ENCODE peak calls at places on chromosomes 7 and 10, in nine cellular contexts. Q is HCT116, A is OCI-LY7, E is PC-3, I is GM23248, P is SK-N-SH, F is hepatocyte, Y is MM.1S, B is GM23338. H is an unnamed sample. For H3K4me1, the result is how much of the 10 kb centered on the place peaks cover.

GRCh38 chr7:119572132-119572531 is 700.8 kb upstream of the KCND2 start:
- DNase-seq in F (no peak), A (no peak), P (no peak), Q (no peak), Y (no peak), I (peak), B (no peak), E (no peak), H (no peak)

GRCh38 chr7:19491821-19492452 is 216.9 kb downstream of the POLR1F start:
- DNase-seq in Q (peak), A (peak), P (peak), F (peak), I (peak), B (peak), Y (peak), E (peak), H (peak)

GRCh38 chr10:100183482-100183881 is 2.3 kb downstream of the ERLIN1 start:
- DNase-seq in F (peak), E (peak), I (peak), B (no peak), P (no peak), Y (no peak), A (peak), Q (no peak), H (no peak)

GRCh38 chr10:69769395-69769989 is 32.2 kb upstream of the COL13A1 start:
- DNase-seq in E (peak), Y (no peak), A (no peak), Q (peak), B (peak), F (peak), I (peak), P (no peak), H (peak)

GRCh38 chr10:106917452-106918055 is 247.0 kb downstream of the SORCS1 start:
- DNase-seq in B (no peak), E (no peak), P (no peak), Q (no peak), Y (no peak), F (no peak), I (no peak), A (no peak), H (no peak)

GRCh38 chr10:19683965-19684364 is 132.3 kb upstream of the PLXDC2 start:
- DNase-seq in Q (no peak), P (no peak), F (no peak), B (peak), A (no peak), Y (no peak), I (peak), E (no peak), H (no peak)

GRCh38 chr7:126803990-126804389 is 448.8 kb downstream of the GRM8 start:
- DNase-seq in E (no peak), F (peak), A (no peak), I (no peak), Y (no peak), B (no peak), Q (no peak), P (peak), H (no peak)

GRCh38 chr7:105365541-105366534 is 22.9 kb downstream of the SRPK2 start:
- DNase-seq in Q (no peak), I (no peak), Y (no peak), B (no peak), A (no peak), F (no peak), E (peak), P (no peak), H (no peak)

GRCh38 chr7:139777304-139777890 is 401 bp downstream of the HIPK2 start:
- DNase-seq in P (peak), Y (peak), A (peak), E (peak), Q (no peak), I (peak), F (peak), B (peak), H (peak)

GRCh38 chr10:31314256-31315183 is 4.5 kb upstream of the ZEB1 start:
- DNase-seq in P (no peak), Q (no peak), Y (no peak), I (no peak), B (peak), F (no peak), A (no peak), E (no peak), H (peak)

GRCh38 chr10:29929006-29929405 is 130.4 kb downstream of the JCAD start:
- DNase-seq in Q (no peak), F (no peak), Y (no peak), E (no peak), I (no peak), P (no peak), B (no peak), A (no peak), H (no peak)

GRCh38 chr10:14330390-14331071 is at the start of gene FRMD4A:
- DNase-seq in E (no peak), B (peak), I (no peak), P (peak), Q (no peak), F (no peak), Y (no peak), A (no peak), H (no peak)

GRCh38 chr7:88586219-88586618 is 173.3 kb upstream of the ZNF804B start:
- DNase-seq in Q (no peak), I (no peak), P (no peak), F (no peak), B (no peak), Y (no peak), E (no peak), A (no peak), H (no peak)

GRCh38 chr7:20218261-20218660 is 1.1 kb upstream of the MACC1 start:
- DNase-seq in I (no peak), A (no peak), B (peak), Q (no peak), P (no peak), E (peak), F (no peak), Y (no peak), H (no peak)

GRCh38 chr10:103451091-103451801 is 924 bp downstream of the CALHM2 start:
- DNase-seq in A (no peak), E (peak), B (no peak), P (peak), F (no peak), I (peak), Q (peak), Y (peak), H (no peak)

GRCh38 chr7:30648744-30649540 is 33.3 kb downstream of the CRHR2 start:
- DNase-seq in F (no peak), Y (no peak), A (no peak), B (no peak), I (no peak), P (no peak), E (no peak), Q (no peak), H (no peak)

GRCh38 chr7:113383638-113384037 is 265.3 kb upstream of the SMIM30 start:
- DNase-seq in P (no peak), F (no peak), B (no peak), I (no peak), E (no peak), Q (no peak), A (no peak), Y (no peak), H (no peak)

GRCh38 chr10:123154943-123155505 is 822 bp downstream of the BUB3 start:
- DNase-seq in E (peak), A (no peak), Y (peak), P (no peak), I (peak), Q (peak), F (peak), B (peak), H (no peak)

GRCh38 chr7:134047675-134048074 is 79.5 kb upstream of the LRGUK start:
- DNase-seq in B (no peak), A (no peak), Y (no peak), I (no peak), P (no peak), F (no peak), E (no peak), Q (no peak), H (no peak)

GRCh38 chr7:134046594-134047128 is 80.5 kb upstream of the LRGUK start:
- DNase-seq in E (no peak), A (no peak), Y (no peak), I (no peak), Q (no peak), F (no peak), P (no peak), B (peak), H (no peak)

GRCh38 chr7:134048166-134048565 is 79.0 kb upstream of the LRGUK start:
- DNase-seq in Y (no peak), F (no peak), I (no peak), P (no peak), Q (no peak), A (no peak), E (no peak), B (no peak), H (no peak)

GRCh38 chr7:134045716-134046115 is 81.4 kb upstream of the LRGUK start:
- DNase-seq in P (no peak), Q (no peak), E (no peak), B (no peak), A (peak), F (no peak), Y (peak), I (no peak), H (no peak)

DNA sequence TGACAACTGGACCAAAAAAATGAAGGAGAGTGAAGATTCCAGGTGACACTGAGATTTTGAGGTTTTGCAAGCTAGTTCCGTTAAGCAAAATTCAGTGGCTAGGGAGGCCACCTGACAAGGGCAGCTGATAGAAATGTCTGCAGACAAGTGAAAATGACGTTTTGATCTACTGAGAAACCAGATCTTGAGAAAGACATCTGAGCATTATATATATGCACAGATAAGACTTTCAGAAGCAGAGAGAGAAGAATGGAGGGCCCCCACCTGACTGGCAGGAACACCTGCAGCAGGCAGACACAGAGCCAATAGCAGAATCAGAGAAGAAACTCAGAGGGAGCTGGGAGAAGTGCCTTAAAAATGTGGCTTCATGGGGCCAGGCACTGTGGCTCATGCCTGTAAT is 76.1 kb upstream of the LRGUK start:
- DNase-seq in E (no peak), Y (peak), P (no peak), I (no peak), B (no peak), A (peak), F (no peak), Q (no peak), H (no peak)
- TF ChIP-seq EZH2phosphoT487 in E (no peak), Y (no peak), P (no peak), I (no peak), B (no peak), A (no peak), F (no peak), Q (no peak), H (no peak)

GRCh38 chr10:119203006-119203405 is 4.4 kb upstream of the GRK5 start:
- DNase-seq in P (no peak), F (no peak), A (no peak), I (peak), Q (no peak), E (peak), Y (no peak), B (no peak), H (no peak)

GRCh38 chr10:119197921-119198320 is 9.4 kb upstream of the GRK5 start:
- DNase-seq in P (no peak), Q (no peak), E (peak), F (no peak), I (peak), Y (no peak), A (no peak), B (no peak), H (no peak)

GRCh38 chr10:119199231-119199992 is 8.0 kb upstream of the GRK5 start:
- DNase-seq in Q (peak), E (peak), B (peak), A (peak), I (peak), Y (peak), F (peak), P (peak), H (peak)

GRCh38 chr10:119201233-119201632 is 6.1 kb upstream of the GRK5 start:
- DNase-seq in Q (no peak), I (no peak), F (no peak), A (no peak), Y (no peak), B (no peak), P (no peak), E (peak), H (no peak)

DNA sequence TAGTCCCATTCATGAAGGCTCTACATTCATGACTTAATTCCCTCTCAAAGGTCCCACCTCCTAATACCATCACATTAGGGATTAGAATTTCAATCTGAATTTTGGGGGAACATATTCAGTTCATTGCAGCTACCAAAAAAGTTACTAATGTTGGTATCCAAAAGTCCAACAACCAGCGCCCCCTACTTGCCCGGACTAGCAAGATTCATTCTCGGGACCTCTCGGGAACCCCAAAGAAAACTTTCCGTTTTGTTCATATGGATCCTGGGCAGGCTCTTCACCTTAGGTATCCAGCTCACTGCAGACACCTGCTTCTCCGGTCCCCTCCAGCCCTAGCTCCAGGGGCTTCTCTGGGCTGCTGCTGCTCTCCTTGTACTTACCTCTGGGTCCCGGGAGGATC is 8.9 kb upstream of the GRK5 start:
- DNase-seq in B (peak), I (peak), Y (peak), F (no peak), Q (no peak), A (peak), P (no peak), E (no peak), H (peak)
- H3K4me1 ChIP-seq in B (under half), I (under half), Y (under half), F (under half), Q (under half), A (under half), P (under half), E (under half), H (under half)

DNA sequence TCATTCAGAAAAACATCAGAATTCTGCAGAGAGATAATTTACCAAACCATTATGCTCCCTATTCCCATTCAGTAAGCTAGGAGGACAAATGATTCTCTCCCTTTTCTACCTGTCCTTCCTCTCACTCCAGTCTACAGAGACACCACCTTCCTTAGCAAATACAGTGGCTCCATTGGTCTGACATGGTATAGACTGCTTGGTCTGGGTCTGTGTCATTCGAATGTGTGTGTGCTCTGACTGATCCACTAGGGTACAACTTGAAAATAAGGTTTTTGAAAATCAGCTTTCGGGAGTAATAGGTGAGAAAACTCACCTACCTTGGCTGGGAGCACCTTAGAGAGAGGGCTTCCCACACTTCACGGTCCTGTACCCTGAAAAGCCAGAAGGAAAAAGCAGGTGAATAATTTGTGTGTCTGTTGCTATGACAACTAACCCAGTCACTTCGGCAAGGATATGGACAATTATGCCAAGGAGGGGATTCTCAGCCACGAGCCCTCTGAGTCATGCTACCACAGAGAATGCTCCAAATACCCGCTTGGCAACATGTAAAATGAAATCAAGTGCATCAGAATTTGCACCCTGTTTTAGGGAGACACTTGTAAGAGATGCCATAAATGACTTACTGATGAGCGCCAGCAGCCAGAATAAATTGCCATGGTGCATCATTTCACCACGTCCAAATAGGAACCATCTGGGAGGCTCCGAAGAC is 114.5 kb upstream of the PRKCQ start:
- DNase-seq in Q (no peak), F (no peak), Y (no peak), A (no peak), I (peak), P (no peak), E (no peak), B (no peak), H (no peak)
- TF ChIP-seq EZH2phosphoT487 in Q (no peak), F (no peak), Y (no peak), A (no peak), I (no peak), P (no peak), E (no peak), B (no peak), H (no peak)

GRCh38 chr7:117560030-117560429 is 80.2 kb downstream of the CFTR start:
- DNase-seq in Q (no peak), P (no peak), E (no peak), F (no peak), B (no peak), I (no peak), Y (no peak), A (no peak), H (no peak)

GRCh38 chr7:117564080-117564479 is 84.3 kb downstream of the CFTR start:
- DNase-seq in B (no peak), P (no peak), Q (no peak), Y (peak), A (no peak), I (no peak), E (no peak), F (peak), H (no peak)

GRCh38 chr7:117555260-117555659 is 75.4 kb downstream of the CFTR start:
- DNase-seq in I (no peak), F (no peak), A (no peak), Q (no peak), P (no peak), B (no peak), Y (no peak), E (no peak), H (no peak)

GRCh38 chr7:117562732-117563131 is 82.9 kb downstream of the CFTR start:
- DNase-seq in Y (peak), P (no peak), F (no peak), E (no peak), A (no peak), I (no peak), Q (no peak), B (no peak), H (no peak)

DNA sequence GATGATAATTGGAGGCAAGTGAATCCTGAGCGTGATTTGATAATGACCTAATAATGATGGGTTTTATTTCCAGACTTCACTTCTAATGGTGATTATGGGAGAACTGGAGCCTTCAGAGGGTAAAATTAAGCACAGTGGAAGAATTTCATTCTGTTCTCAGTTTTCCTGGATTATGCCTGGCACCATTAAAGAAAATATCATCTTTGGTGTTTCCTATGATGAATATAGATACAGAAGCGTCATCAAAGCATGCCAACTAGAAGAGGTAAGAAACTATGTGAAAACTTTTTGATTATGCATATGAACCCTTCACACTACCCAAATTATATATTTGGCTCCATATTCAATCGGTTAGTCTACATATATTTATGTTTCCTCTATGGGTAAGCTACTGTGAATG is 79.6 kb downstream of the CFTR start:
- DNase-seq in Y (no peak), P (no peak), F (no peak), B (no peak), E (no peak), I (no peak), Q (no peak), A (no peak), H (no peak)
- H3K4me1 ChIP-seq in Y (under half), P (under half), F (under half), B (under half), E (under half), I (under half), Q (under half), A (under half), H (under half)

GRCh38 chr7:91988213-91988612 is 47.6 kb downstream of the AKAP9 start:
- DNase-seq in E (no peak), P (no peak), Q (no peak), I (no peak), B (no peak), A (no peak), F (peak), Y (no peak), H (no peak)
- TF ChIP-seq EZH2phosphoT487 in E (no peak), P (no peak), Q (no peak), I (no peak), B (no peak), A (no peak), F (no peak), Y (no peak), H (no peak)

DNA sequence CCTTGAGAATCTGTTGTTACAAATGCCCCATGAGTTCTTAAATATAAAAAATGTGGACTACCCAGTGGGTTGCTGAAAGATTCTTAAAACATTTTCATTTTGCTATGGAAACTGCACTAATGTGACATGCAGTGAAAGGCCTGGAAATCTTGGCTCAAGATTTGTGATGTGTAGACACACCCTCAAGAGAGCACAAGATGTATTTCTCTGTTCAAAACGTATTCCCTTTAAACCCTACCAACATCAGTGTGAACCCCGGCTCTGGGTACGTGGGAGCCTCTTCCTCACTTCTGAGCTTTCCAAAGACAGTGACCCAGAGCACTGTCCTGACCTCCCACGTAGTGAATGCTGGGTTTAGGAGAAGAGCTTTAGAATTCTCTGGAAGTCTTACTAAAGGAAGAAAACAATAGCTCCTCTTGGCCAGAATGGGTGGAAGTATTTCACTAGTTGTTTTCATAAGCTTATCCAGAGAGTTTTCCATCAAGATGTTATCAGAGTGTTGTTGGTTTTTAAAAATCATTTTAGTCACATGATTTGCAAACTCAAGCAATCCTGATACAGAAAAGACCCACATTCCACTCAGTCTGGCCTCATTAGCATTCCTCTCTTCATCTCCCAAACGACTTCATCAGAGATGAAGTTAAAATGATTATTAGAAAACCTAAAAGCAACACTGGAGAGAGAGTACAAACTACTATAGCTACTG is 81.5 kb upstream of the AFAP1L2 start:
- DNase-seq in F (no peak), Q (no peak), E (no peak), B (no peak), I (no peak), A (no peak), P (no peak), Y (no peak), H (no peak)
- H3K4me1 ChIP-seq in F (under half), Q (under half), E (under half), B (under half), I (under half), A (under half), P (under half), Y (under half), H (under half)